ENCODE peak calls at places on chromosomes 2 and 18, in six cellular contexts. P, Z, M, J, E and T are unnamed samples. For H3K4me1, the result is how much of the 10 kb centered on the place peaks cover.

GRCh38 chr2:28649481-28650260 is 102.0 kb upstream of the PPP1CB start:
- DNase-seq in E (no peak), P (peak), J (no peak), M (no peak), Z (no peak), T (no peak)

GRCh38 chr2:9010866-9011265 is 7.4 kb upstream of the MBOAT2 start:
- DNase-seq in P (no peak), Z (no peak), M (no peak), E (no peak), J (no peak), T (no peak)

GRCh38 chr18:26429535-26429934 is 118.8 kb downstream of the KCTD1 start:
- DNase-seq in M (no peak), J (no peak), P (peak), E (no peak), Z (peak), T (no peak)

GRCh38 chr18:47100214-47100831 is 50.0 kb downstream of the HDHD2 start:
- DNase-seq in Z (peak), J (peak), P (no peak), M (peak), E (peak), T (peak)

GRCh38 chr2:134491796-134492441 is 226.9 kb downstream of the TMEM163 start:
- DNase-seq in J (peak), E (no peak), M (no peak), Z (peak), P (no peak), T (no peak)

GRCh38 chr18:79634593-79634992 is 45.0 kb upstream of the CTDP1 start:
- DNase-seq in P (peak), M (no peak), J (no peak), Z (no peak), E (no peak), T (no peak)

GRCh38 chr2:100730290-100730868 is 89.6 kb upstream of the NPAS2 start:
- DNase-seq in M (peak), E (peak), J (peak), Z (peak), P (no peak), T (peak)

GRCh38 chr2:860259-860855 is 90.3 kb upstream of the SNTG2 start:
- DNase-seq in J (no peak), M (no peak), Z (peak), P (peak), E (no peak), T (no peak)

GRCh38 chr2:183284606-183285005 is 160.4 kb downstream of the NUP35 start:
- DNase-seq in P (no peak), Z (peak), E (no peak), M (no peak), J (no peak), T (no peak)

GRCh38 chr2:12014088-12014960 is 267.9 kb downstream of the LPIN1 start:
- DNase-seq in E (no peak), P (no peak), Z (no peak), J (peak), M (no peak), T (no peak)

GRCh38 chr2:100919316-100919715 is 82.8 kb upstream of the RPL31 start:
- DNase-seq in E (no peak), Z (no peak), J (no peak), P (no peak), M (no peak), T (no peak)

GRCh38 chr18:79378416-79379250 is 17.1 kb upstream of the NFATC1 start:
- DNase-seq in J (peak), E (peak), P (no peak), Z (peak), M (peak), T (peak)

GRCh38 chr2:60553496-60553991 is at the start of gene BCL11A:
- DNase-seq in E (peak), J (peak), P (no peak), M (peak), Z (peak), T (no peak)

GRCh38 chr2:25251032-25251460 is 82.7 kb upstream of the POMC start:
- DNase-seq in J (peak), M (no peak), E (no peak), Z (no peak), P (no peak), T (no peak)

GRCh38 chr2:236782938-236783337 is 213.3 kb downstream of the ACKR3 start:
- DNase-seq in J (no peak), Z (peak), E (no peak), P (peak), M (no peak), T (no peak)

GRCh38 chr2:153870308-153870707 is 1.4 kb upstream of the GALNT13 start:
- DNase-seq in E (no peak), M (no peak), P (no peak), Z (peak), J (no peak), T (no peak)

GRCh38 chr2:215843579-215843978 is 169.8 kb downstream of the MREG start:
- DNase-seq in Z (peak), J (no peak), P (no peak), E (no peak), M (no peak), T (no peak)

GRCh38 chr18:44781890-44782289 is 101.2 kb downstream of the SETBP1 start:
- DNase-seq in M (no peak), J (no peak), E (no peak), P (no peak), Z (no peak), T (no peak)

GRCh38 chr2:224560549-224560948 is 24.6 kb downstream of the CUL3 start:
- DNase-seq in P (no peak), E (no peak), M (no peak), Z (no peak), J (no peak), T (no peak)

GRCh38 chr2:130328710-130329109 is 14.0 kb upstream of the IMP4 start:
- DNase-seq in E (no peak), P (no peak), M (no peak), Z (no peak), J (no peak), T (no peak)

GRCh38 chr2:62293490-62294212 is 97.7 kb downstream of the B3GNT2 start:
- DNase-seq in Z (peak), P (no peak), E (peak), M (peak), J (peak), T (no peak)

GRCh38 chr2:457792-458430 is 170.0 kb upstream of the ALKAL2 start:
- DNase-seq in Z (no peak), J (no peak), P (no peak), M (no peak), E (no peak), T (no peak)

GRCh38 chr18:76529433-76529811 is 34.4 kb upstream of the ZNF516 start:
- DNase-seq in M (no peak), P (no peak), E (no peak), J (no peak), Z (no peak), T (no peak)
- H3K4me3 ChIP-seq in M (peak), P (peak), E (no peak), J (no peak), Z (no peak), T (no peak)

GRCh38 chr2:143139835-143140393 is 10.7 kb downstream of the ARHGAP15 start:
- DNase-seq in Z (no peak), P (no peak), E (no peak), J (no peak), M (no peak), T (no peak)
- H3K4me1 ChIP-seq in Z (under half), P (under half), E (under half), J (under half), M (under half), T (under half)

DNA sequence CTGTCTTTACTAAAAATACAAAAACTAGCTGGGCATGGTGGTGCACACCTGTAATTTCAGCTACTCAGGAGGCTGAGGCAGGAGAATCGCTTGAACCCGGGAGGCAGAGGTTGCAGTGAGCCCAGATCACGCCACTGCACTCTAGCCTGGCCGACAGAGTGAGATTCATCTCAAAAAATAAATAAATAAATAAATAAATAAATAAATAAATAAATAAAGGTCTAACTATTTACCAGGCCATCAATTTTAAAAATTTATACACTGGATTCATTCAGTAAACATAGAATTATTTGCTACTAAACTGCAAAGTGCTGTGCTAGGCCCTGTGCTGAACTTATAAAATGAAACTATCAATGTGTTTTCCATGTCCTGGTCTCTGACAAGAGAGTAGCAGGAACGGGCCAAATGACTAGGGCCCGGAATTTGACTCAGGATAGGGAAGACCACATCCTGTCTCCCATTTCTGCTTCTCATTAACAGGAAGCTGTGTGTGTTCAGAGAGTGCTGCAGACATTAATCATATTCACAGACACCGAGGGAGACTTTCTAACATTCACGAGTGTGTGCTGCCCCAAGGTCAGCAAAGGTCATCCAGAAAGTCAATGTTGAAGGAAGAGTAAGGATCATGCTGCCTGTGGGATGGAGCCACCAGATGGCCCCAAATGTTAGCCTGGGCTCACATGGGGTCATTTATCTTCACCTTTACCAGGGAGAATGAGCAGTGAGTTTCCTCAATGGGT is 95.8 kb downstream of the SPP2 start:
- DNase-seq in P (no peak), E (no peak), M (no peak), Z (peak), J (no peak), T (no peak)
- H3K27ac ChIP-seq in P (no peak), E (no peak), M (no peak), Z (peak), J (no peak), T (no peak)

DNA sequence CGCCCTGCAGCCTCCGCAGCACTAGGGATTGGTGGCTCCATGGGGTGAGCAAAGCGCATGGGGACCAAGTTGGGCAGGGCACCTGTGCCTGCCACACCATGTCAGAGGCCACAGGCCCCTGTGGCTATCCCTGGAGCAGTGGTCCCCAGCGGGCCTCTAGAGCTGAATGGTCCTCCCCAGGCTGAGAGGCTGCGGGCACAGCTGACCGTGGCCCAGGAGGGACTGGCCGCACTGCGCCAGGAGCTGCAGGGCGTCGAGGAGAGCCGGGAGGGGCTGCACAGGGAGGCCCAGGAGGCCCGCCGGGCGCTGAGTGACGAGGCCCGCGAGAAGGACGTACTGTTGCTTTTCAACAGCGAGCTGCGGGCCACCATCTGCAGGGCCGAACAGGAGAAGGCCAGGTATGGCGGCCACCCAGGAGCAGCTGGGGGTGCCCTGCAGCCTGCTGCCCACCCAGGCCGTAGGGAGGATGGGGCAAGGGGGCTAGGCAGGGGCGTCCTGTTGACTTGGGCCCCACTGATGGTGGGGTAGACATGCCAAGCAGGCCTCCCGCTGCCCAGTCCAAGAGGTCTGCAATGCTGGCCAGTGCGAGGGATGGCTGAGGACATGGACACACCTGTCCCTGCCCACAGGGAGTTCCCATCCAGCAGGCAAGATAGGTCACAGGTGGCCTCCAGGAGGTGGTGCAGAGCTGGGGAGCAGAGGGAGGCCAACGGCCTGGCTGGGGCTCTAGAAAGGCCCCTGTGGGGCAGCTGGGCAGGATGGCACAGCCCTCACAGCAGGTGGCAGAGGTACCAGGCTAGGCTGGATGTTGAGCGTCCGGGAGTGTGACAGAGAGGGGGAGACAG is 34.8 kb upstream of the SNED1 start:
- DNase-seq in J (no peak), P (peak), E (no peak), M (no peak), Z (no peak), T (peak)
- H3K4me3 ChIP-seq in J (no peak), P (no peak), E (no peak), M (no peak), Z (no peak), T (no peak)

DNA sequence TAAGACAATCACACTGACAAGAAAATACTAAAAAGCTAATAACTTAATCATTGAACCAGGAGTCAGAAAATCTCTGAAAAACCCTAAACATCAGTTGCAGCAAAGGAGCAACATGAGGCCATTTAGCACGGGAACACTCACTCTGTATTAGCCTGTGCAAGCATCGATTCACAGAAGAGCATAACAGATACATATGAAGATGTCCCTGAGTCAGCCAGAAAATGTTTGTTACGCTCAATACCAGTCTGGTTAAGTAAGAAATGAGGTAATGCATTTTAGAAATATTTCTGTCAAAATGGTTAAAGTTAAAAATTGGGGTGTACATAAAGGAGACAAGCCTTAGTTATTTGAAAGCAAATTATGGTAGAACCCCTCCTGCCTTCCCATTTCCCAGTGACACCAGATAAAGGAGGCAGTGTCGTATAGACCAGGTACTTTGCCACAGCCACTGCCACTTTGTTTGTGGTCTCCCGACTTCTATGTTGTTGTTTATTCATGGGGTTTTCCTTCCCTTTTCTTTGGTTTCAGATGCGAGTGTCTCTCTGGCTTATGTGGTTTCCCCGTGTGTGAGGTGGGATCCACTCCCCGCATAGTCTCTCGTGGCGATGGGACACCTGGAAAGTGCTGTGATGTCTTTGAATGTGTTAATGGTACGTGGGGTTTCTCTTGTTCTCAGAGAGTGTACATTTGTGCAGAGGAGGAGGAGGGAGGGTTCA is 108.6 kb downstream of the CRIM1 start:
- DNase-seq in Z (no peak), P (no peak), E (no peak), J (no peak), M (no peak), T (no peak)
- H3K4me1 ChIP-seq in Z (half or more), P (under half), E (under half), J (under half), M (under half), T (under half)

GRCh38 chr2:108565778-108566375 is 31.6 kb downstream of the LIMS1 start:
- DNase-seq in Z (no peak), M (no peak), P (no peak), E (no peak), J (no peak), T (no peak)
- H3K27ac ChIP-seq in Z (no peak), M (peak), P (peak), E (no peak), J (no peak), T (no peak)

DNA sequence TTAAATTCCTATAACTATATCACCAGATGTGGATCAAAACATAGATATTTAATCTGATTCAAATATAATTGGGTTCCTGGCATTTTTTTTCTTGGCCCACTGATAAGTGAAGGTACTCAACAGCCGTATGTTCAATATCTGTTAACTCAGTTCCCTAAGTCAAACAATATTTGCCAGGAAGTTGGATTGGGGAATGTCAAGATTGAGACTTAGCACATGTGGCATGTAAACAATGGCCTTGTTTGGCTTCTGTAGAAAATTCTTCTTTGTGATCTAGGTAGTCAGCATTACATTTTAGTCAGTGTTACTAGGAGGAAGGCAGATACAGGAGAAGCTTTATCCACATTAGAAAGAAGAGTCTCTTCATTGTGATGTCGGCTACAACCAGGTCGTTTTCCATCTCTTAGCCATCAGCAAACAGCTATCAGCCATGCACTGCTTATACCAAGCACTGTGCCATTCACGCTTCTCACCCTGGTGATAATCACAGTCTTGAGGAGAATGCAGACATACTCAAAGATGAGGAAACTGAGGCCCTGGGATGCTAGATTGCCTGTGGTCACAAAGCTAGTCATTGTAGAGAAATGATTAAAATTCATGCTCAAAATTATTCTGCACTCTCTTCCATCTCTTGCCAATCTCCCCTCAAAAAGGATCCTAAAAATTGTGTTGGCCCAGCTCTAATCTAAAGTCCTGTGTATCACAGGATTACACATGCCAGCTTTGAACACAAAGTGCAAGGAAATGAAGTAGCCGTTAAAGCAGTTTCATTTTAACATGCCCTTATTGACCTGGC is 3.1 kb downstream of the GALNT5 start:
- DNase-seq in J (no peak), Z (no peak), M (no peak), E (no peak), P (no peak), T (no peak)
- H3K4me3 ChIP-seq in J (no peak), Z (no peak), M (no peak), E (peak), P (peak), T (no peak)

GRCh38 chr2:240109386-240109785 is 26.7 kb downstream of the COPS9 start:
- DNase-seq in J (no peak), Z (no peak), M (no peak), P (no peak), E (no peak), T (no peak)
- H3K4me1 ChIP-seq in J (under half), Z (under half), M (under half), P (under half), E (under half), T (under half)

DNA sequence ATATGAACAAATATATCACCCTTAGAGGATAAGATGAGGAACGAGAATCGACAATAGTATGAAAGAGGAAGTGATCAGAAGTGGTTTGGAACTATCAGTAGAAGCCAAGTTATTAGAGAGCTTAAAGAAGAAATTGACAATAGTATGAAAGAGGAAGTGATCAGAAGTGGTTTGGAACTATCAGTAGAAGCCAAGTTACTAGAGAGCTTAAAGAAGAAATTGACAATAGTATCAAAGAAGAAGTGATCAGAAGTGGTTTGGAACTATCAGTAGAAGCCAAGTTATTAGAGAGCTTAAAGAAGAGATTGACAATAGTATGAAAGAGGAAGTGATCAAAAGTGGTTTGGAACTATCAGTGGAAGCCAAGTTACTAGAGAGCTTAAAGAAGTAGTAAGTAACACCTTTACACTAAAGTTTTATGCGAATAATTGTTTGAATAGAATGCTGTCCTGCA is 175.5 kb downstream of the ZNF407 start:
- DNase-seq in M (no peak), Z (no peak), E (no peak), P (no peak), J (no peak), T (no peak)
- H3K27ac ChIP-seq in M (no peak), Z (no peak), E (no peak), P (no peak), J (no peak), T (no peak)